ENCODE peak calls at places on chromosome 16, in seven cellular contexts. One of them, this sample, is unnamed.

GRCh38 chr16:9251026-9251425 is 159.6 kb downstream of the HAPSTR1 start:
- DNase-seq in GM20000: no peak
- DNase-seq in thoracic aorta: no peak
- DNase-seq in lower leg skin: no peak
- DNase-seq in testis: no peak
- DNase-seq in astrocyte of the cerebellum: no peak
- DNase-seq in cardiac muscle cell: no peak
- DNase-seq in this sample: no peak

GRCh38 chr16:11205754-11206459 is 50.1 kb downstream of the SOCS1 start:
- DNase-seq in testis: no peak
- DNase-seq in GM20000: peak
- DNase-seq in cardiac muscle cell: no peak
- DNase-seq in lower leg skin: no peak
- DNase-seq in astrocyte of the cerebellum: no peak
- DNase-seq in thoracic aorta: no peak
- DNase-seq in this sample: no peak

GRCh38 chr16:77290451-77291110 is 91.4 kb downstream of the SYCE1L start:
- DNase-seq in testis: no peak
- DNase-seq in astrocyte of the cerebellum: peak
- DNase-seq in cardiac muscle cell: no peak
- DNase-seq in thoracic aorta: no peak
- DNase-seq in lower leg skin: no peak
- DNase-seq in GM20000: no peak
- DNase-seq in this sample: no peak

GRCh38 chr16:67158637-67159600 is 790 bp downstream of the TRADD start:
- DNase-seq in lower leg skin: no peak
- DNase-seq in testis: peak
- DNase-seq in thoracic aorta: no peak
- DNase-seq in cardiac muscle cell: peak
- DNase-seq in GM20000: peak
- DNase-seq in astrocyte of the cerebellum: no peak
- DNase-seq in this sample: no peak

GRCh38 chr16:86363057-86363490 is 147.3 kb upstream of the FOXF1 start:
- DNase-seq in cardiac muscle cell: peak
- DNase-seq in GM20000: no peak
- DNase-seq in testis: no peak
- DNase-seq in lower leg skin: no peak
- DNase-seq in astrocyte of the cerebellum: peak
- DNase-seq in thoracic aorta: no peak
- DNase-seq in this sample: no peak

GRCh38 chr16:29658693-29659092 is 4.4 kb upstream of the SPN start:
- DNase-seq in testis: no peak
- DNase-seq in astrocyte of the cerebellum: no peak
- DNase-seq in thoracic aorta: no peak
- DNase-seq in GM20000: no peak
- DNase-seq in lower leg skin: no peak
- DNase-seq in cardiac muscle cell: no peak
- DNase-seq in this sample: no peak

GRCh38 chr16:9645911-9646310 is 536.3 kb downstream of the GRIN2A start:
- DNase-seq in cardiac muscle cell: no peak
- DNase-seq in GM20000: no peak
- DNase-seq in lower leg skin: no peak
- DNase-seq in testis: no peak
- DNase-seq in astrocyte of the cerebellum: no peak
- DNase-seq in thoracic aorta: no peak
- DNase-seq in this sample: no peak

GRCh38 chr16:73319747-73320146 is 271.8 kb upstream of the ZFHX3 start:
- DNase-seq in lower leg skin: no peak
- DNase-seq in GM20000: no peak
- DNase-seq in testis: peak
- DNase-seq in thoracic aorta: no peak
- DNase-seq in cardiac muscle cell: no peak
- DNase-seq in astrocyte of the cerebellum: no peak
- DNase-seq in this sample: no peak

GRCh38 chr16:54648575-54648974 is 282.1 kb upstream of the IRX5 start:
- DNase-seq in cardiac muscle cell: no peak
- DNase-seq in testis: no peak
- DNase-seq in GM20000: no peak
- DNase-seq in thoracic aorta: no peak
- DNase-seq in astrocyte of the cerebellum: no peak
- DNase-seq in lower leg skin: no peak
- DNase-seq in this sample: no peak

GRCh38 chr16:58444265-58444664 is 52.0 kb downstream of the GINS3 start:
- DNase-seq in lower leg skin: no peak
- DNase-seq in cardiac muscle cell: no peak
- DNase-seq in testis: no peak
- DNase-seq in thoracic aorta: no peak
- DNase-seq in GM20000: no peak
- DNase-seq in astrocyte of the cerebellum: no peak
- DNase-seq in this sample: no peak

GRCh38 chr16:49930841-49931240 is 74.9 kb upstream of the ZNF423 start:
- DNase-seq in cardiac muscle cell: no peak
- DNase-seq in testis: no peak
- DNase-seq in thoracic aorta: no peak
- DNase-seq in astrocyte of the cerebellum: no peak
- DNase-seq in lower leg skin: no peak
- DNase-seq in GM20000: no peak
- DNase-seq in this sample: no peak

GRCh38 chr16:17768257-17768656 is 297.5 kb upstream of the XYLT1 start:
- DNase-seq in astrocyte of the cerebellum: peak
- DNase-seq in GM20000: no peak
- DNase-seq in lower leg skin: no peak
- DNase-seq in testis: no peak
- DNase-seq in cardiac muscle cell: no peak
- DNase-seq in thoracic aorta: no peak
- DNase-seq in this sample: no peak

GRCh38 chr16:68384293-68385255 is 63.7 kb downstream of the SMPD3 start:
- DNase-seq in GM20000: no peak
- DNase-seq in lower leg skin: no peak
- DNase-seq in thoracic aorta: no peak
- DNase-seq in cardiac muscle cell: peak
- DNase-seq in testis: no peak
- DNase-seq in astrocyte of the cerebellum: no peak
- DNase-seq in this sample: no peak

GRCh38 chr16:35797811-35798210 is 2338.4 kb downstream of the TP53TG3F start:
- DNase-seq in lower leg skin: no peak
- DNase-seq in testis: no peak
- DNase-seq in thoracic aorta: no peak
- DNase-seq in cardiac muscle cell: no peak
- DNase-seq in astrocyte of the cerebellum: no peak
- DNase-seq in GM20000: no peak
- DNase-seq in this sample: no peak

GRCh38 chr16:73063854-73064226 is 15.9 kb upstream of the ZFHX3 start:
- DNase-seq in cardiac muscle cell: no peak
- DNase-seq in thoracic aorta: no peak
- DNase-seq in astrocyte of the cerebellum: no peak
- DNase-seq in lower leg skin: no peak
- DNase-seq in GM20000: no peak
- DNase-seq in testis: no peak
- DNase-seq in this sample: no peak

GRCh38 chr16:66569827-66570405 is 3.7 kb downstream of the CMTM1 start:
- DNase-seq in GM20000: no peak
- DNase-seq in testis: no peak
- DNase-seq in cardiac muscle cell: no peak
- DNase-seq in thoracic aorta: no peak
- DNase-seq in astrocyte of the cerebellum: no peak
- DNase-seq in lower leg skin: no peak
- DNase-seq in this sample: no peak

GRCh38 chr16:64469351-64469750 is 652.5 kb downstream of the CDH11 start:
- DNase-seq in lower leg skin: no peak
- DNase-seq in thoracic aorta: no peak
- DNase-seq in cardiac muscle cell: no peak
- DNase-seq in astrocyte of the cerebellum: no peak
- DNase-seq in testis: no peak
- DNase-seq in GM20000: no peak
- DNase-seq in this sample: no peak

GRCh38 chr16:64470916-64471315 is 650.9 kb downstream of the CDH11 start:
- DNase-seq in cardiac muscle cell: no peak
- DNase-seq in astrocyte of the cerebellum: no peak
- DNase-seq in GM20000: no peak
- DNase-seq in thoracic aorta: no peak
- DNase-seq in testis: no peak
- DNase-seq in lower leg skin: no peak
- DNase-seq in this sample: no peak

GRCh38 chr16:64475627-64476351 is 646.1 kb downstream of the CDH11 start:
- DNase-seq in GM20000: no peak
- DNase-seq in astrocyte of the cerebellum: peak
- DNase-seq in thoracic aorta: no peak
- DNase-seq in cardiac muscle cell: peak
- DNase-seq in testis: no peak
- DNase-seq in lower leg skin: no peak
- DNase-seq in this sample: no peak

GRCh38 chr16:64468515-64469090 is 653.3 kb downstream of the CDH11 start:
- DNase-seq in cardiac muscle cell: peak
- DNase-seq in GM20000: no peak
- DNase-seq in astrocyte of the cerebellum: no peak
- DNase-seq in thoracic aorta: no peak
- DNase-seq in testis: no peak
- DNase-seq in lower leg skin: no peak
- DNase-seq in this sample: no peak

DNA sequence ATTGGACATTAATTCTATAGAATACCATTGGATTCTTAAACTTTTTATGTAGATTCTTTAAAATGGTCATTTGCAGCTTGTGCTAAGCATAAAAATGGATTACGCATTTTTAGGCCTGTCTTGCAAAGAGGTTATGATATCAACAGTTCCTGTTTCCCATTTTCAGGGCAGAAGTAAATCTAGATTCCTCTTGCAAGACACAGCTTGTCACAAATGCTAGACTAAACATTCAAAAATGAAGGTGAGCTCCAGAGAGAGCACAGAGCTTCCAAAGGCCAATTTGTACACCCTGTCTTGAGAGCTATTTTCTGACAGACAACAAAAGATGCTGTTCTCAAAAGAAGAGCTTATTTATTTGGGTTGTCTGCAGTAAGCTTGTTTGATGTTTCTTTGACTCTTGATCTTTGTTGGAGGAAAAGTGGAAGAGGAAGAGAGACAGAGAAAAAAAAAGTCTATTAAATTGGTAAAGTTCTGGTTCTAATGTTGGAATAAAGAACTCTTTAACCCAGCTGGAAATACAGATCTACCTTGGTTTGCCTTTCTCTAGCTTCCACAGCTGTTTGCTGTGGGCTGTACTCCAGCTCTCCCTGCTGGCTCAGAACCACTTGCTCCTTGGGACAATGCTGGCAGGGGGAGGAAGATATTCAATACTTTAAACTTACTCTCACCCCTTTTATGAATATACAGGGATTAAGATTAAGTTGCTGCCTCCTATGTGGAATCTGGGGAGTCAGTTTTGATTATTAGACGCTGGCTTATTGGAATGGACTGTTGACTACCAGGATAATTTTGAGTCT is 651.8 kb downstream of the CDH11 start:
- DNase-seq in cardiac muscle cell: peak
- DNase-seq in GM20000: no peak
- DNase-seq in lower leg skin: no peak
- DNase-seq in thoracic aorta: no peak
- DNase-seq in astrocyte of the cerebellum: no peak
- DNase-seq in testis: peak
- DNase-seq in this sample: no peak
- TF ChIP-seq CTCF in cardiac muscle cell: peak
- TF ChIP-seq CTCF in GM20000: no peak
- TF ChIP-seq CTCF in lower leg skin: no peak
- TF ChIP-seq CTCF in thoracic aorta: no peak
- TF ChIP-seq CTCF in astrocyte of the cerebellum: peak
- TF ChIP-seq CTCF in testis: no peak
- TF ChIP-seq CTCF in this sample: no peak

DNA sequence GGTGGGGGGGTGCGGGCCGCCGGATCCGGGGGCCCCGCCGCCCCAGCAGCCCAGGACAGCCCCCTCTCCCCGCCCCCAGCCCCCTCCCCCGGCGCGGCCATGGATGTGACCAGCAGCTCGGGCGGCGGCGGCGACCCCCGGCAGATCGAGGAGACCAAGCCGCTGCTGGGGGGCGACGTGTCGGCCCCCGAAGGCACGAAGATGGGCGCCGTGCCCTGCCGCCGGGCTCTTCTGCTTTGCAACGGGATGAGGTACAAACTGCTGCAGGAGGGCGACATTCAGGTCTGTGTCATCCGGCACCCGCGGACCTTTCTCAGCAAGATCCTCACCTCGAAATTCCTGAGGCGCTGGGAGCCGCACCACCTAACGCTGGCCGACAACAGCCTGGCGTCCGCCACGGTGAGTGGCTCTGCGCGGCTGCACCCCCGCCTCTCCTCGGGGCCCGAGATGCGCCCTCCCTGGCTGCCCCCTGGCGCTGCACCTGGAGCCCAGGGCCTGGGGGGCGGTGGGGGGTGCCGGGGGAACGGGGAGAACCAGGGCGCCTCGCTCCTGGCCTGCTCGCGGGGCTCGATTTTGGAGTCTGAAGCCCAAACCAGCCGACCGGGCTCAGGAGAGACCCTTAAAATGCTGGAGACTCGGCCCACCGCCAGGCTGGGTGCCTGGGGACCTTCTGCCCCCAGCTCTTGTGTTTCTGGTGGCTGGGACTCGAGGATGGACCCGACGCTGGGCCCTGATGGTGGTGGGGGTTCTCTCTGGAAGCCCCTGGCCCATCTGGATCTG is 725 bp downstream of the CMIP start:
- DNase-seq in lower leg skin: peak
- DNase-seq in thoracic aorta: no peak
- DNase-seq in testis: peak
- DNase-seq in cardiac muscle cell: peak
- DNase-seq in GM20000: peak
- DNase-seq in astrocyte of the cerebellum: no peak
- DNase-seq in this sample: no peak
- TF ChIP-seq CTCF in lower leg skin: no peak
- TF ChIP-seq CTCF in thoracic aorta: peak
- TF ChIP-seq CTCF in testis: no peak
- TF ChIP-seq CTCF in cardiac muscle cell: peak
- TF ChIP-seq CTCF in GM20000: peak
- TF ChIP-seq CTCF in astrocyte of the cerebellum: no peak
- TF ChIP-seq CTCF in this sample: no peak

GRCh38 chr16:21300309-21301167 is 22.4 kb upstream of the CRYM start:
- DNase-seq in astrocyte of the cerebellum: peak
- DNase-seq in cardiac muscle cell: peak
- DNase-seq in thoracic aorta: peak
- DNase-seq in lower leg skin: peak
- DNase-seq in GM20000: peak
- DNase-seq in testis: peak
- DNase-seq in this sample: no peak
- TF ChIP-seq CTCF in astrocyte of the cerebellum: peak
- TF ChIP-seq CTCF in cardiac muscle cell: peak
- TF ChIP-seq CTCF in thoracic aorta: peak
- TF ChIP-seq CTCF in lower leg skin: no peak
- TF ChIP-seq CTCF in GM20000: peak
- TF ChIP-seq CTCF in testis: peak
- TF ChIP-seq CTCF in this sample: peak

DNA sequence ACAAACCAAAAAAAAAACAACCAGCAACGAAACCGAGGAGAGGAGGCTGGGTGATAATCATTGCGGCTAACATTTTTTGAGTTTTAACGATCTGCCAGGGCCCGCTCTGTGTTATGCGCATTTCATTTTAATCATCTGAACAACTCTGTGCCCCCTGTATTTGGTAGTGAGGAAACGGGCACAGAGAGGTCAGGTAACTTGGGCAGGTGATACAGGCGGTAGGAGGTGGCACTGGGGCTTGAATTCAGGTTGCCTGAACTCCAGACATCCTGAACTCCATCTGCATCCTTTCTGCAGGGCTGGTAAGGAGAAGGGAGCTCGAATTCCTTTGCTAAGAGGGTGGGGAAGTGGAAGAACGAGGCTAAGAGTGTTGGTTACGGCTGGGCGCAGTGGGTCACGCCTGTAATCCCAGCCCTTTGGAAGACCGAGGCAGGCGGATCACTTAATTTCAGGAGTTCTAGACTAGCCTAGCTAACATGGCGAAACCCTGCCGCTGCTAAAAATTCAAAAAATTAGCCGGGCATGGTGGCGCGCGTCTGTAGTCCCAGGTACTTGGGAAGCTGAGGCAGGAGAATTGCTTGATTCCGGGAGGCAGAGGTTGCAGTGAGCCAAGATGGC is 1.1 kb downstream of the CLUAP1 start:
- DNase-seq in cardiac muscle cell: no peak
- DNase-seq in GM20000: no peak
- DNase-seq in testis: no peak
- DNase-seq in astrocyte of the cerebellum: no peak
- DNase-seq in thoracic aorta: no peak
- DNase-seq in lower leg skin: no peak
- DNase-seq in this sample: no peak
- TF ChIP-seq CTCF in cardiac muscle cell: no peak
- TF ChIP-seq CTCF in GM20000: no peak
- TF ChIP-seq CTCF in testis: no peak
- TF ChIP-seq CTCF in astrocyte of the cerebellum: no peak
- TF ChIP-seq CTCF in thoracic aorta: no peak
- TF ChIP-seq CTCF in lower leg skin: no peak
- TF ChIP-seq CTCF in this sample: no peak